ENCODE peak calls at places on chromosomes 13 and 19, in seven cellular contexts. One of them, this sample, is unnamed.

GRCh38 chr13:29953542-29953941 is 103.1 kb upstream of the UBL3 start:
- DNase-seq in activated CD4-positive, alpha-beta T cell treated with anti-CD3 and anti-CD28 coated beads for 4 hours: no peak
- DNase-seq in left lung: no peak
- DNase-seq in nephron progenitor cell: no peak
- DNase-seq in NCI-H1417: no peak
- DNase-seq in pulmonary artery endothelial cell: no peak
- DNase-seq in HCEC 1CT: no peak
- DNase-seq in this sample: no peak

GRCh38 chr13:102642475-102642874 is 45.7 kb downstream of the TPP2 start:
- DNase-seq in nephron progenitor cell: no peak
- DNase-seq in pulmonary artery endothelial cell: no peak
- DNase-seq in HCEC 1CT: no peak
- DNase-seq in NCI-H1417: no peak
- DNase-seq in activated CD4-positive, alpha-beta T cell treated with anti-CD3 and anti-CD28 coated beads for 4 hours: no peak
- DNase-seq in left lung: peak; percentile 38
- DNase-seq in this sample: peak; percentile 80

GRCh38 chr13:110326263-110326904 is 19.3 kb downstream of the COL4A2 start:
- DNase-seq in activated CD4-positive, alpha-beta T cell treated with anti-CD3 and anti-CD28 coated beads for 4 hours: no peak
- DNase-seq in left lung: no peak
- DNase-seq in HCEC 1CT: no peak
- DNase-seq in NCI-H1417: no peak
- DNase-seq in nephron progenitor cell: no peak
- DNase-seq in pulmonary artery endothelial cell: no peak
- DNase-seq in this sample: no peak

GRCh38 chr19:16106121-16106520 is 5.6 kb upstream of the RAB8A start:
- DNase-seq in left lung: no peak
- DNase-seq in pulmonary artery endothelial cell: no peak
- DNase-seq in activated CD4-positive, alpha-beta T cell treated with anti-CD3 and anti-CD28 coated beads for 4 hours: no peak
- DNase-seq in HCEC 1CT: no peak
- DNase-seq in nephron progenitor cell: no peak
- DNase-seq in NCI-H1417: no peak
- DNase-seq in this sample: no peak

GRCh38 chr19:1465191-1466016 is 13.6 kb downstream of the C19orf25 start:
- DNase-seq in NCI-H1417: no peak
- DNase-seq in activated CD4-positive, alpha-beta T cell treated with anti-CD3 and anti-CD28 coated beads for 4 hours: no peak
- DNase-seq in nephron progenitor cell: peak; percentile 72
- DNase-seq in pulmonary artery endothelial cell: no peak
- DNase-seq in left lung: no peak
- DNase-seq in HCEC 1CT: peak; percentile 0
- DNase-seq in this sample: peak; percentile 67

GRCh38 chr19:20039203-20039723 is at the start of gene ZNF682:
- DNase-seq in pulmonary artery endothelial cell: peak; percentile 81
- DNase-seq in activated CD4-positive, alpha-beta T cell treated with anti-CD3 and anti-CD28 coated beads for 4 hours: peak; percentile 94
- DNase-seq in HCEC 1CT: peak; percentile 45
- DNase-seq in NCI-H1417: peak; percentile 98
- DNase-seq in left lung: peak; percentile 92
- DNase-seq in nephron progenitor cell: peak; percentile 96
- DNase-seq in this sample: peak; percentile 88

GRCh38 chr19:33442706-33443105 is 69.2 kb downstream of the CEBPG start:
- DNase-seq in activated CD4-positive, alpha-beta T cell treated with anti-CD3 and anti-CD28 coated beads for 4 hours: no peak
- DNase-seq in left lung: peak; percentile 13
- DNase-seq in nephron progenitor cell: no peak
- DNase-seq in pulmonary artery endothelial cell: no peak
- DNase-seq in HCEC 1CT: no peak
- DNase-seq in NCI-H1417: no peak
- DNase-seq in this sample: peak; percentile 38

GRCh38 chr19:18109731-18110671 is 12.4 kb downstream of the MAST3 start:
- DNase-seq in left lung: peak; percentile 75
- DNase-seq in pulmonary artery endothelial cell: no peak
- DNase-seq in activated CD4-positive, alpha-beta T cell treated with anti-CD3 and anti-CD28 coated beads for 4 hours: peak; percentile 39
- DNase-seq in NCI-H1417: peak; percentile 44
- DNase-seq in nephron progenitor cell: peak; percentile 73
- DNase-seq in HCEC 1CT: no peak
- DNase-seq in this sample: peak; percentile 89

GRCh38 chr13:61608138-61608537 is 192.5 kb upstream of the PCDH20 start:
- DNase-seq in pulmonary artery endothelial cell: no peak
- DNase-seq in nephron progenitor cell: no peak
- DNase-seq in left lung: no peak
- DNase-seq in activated CD4-positive, alpha-beta T cell treated with anti-CD3 and anti-CD28 coated beads for 4 hours: no peak
- DNase-seq in HCEC 1CT: no peak
- DNase-seq in NCI-H1417: no peak
- DNase-seq in this sample: no peak

GRCh38 chr19:18377026-18377425 is 8.9 kb upstream of the GDF15 start:
- DNase-seq in NCI-H1417: peak; percentile 66
- DNase-seq in pulmonary artery endothelial cell: no peak
- DNase-seq in nephron progenitor cell: no peak
- DNase-seq in activated CD4-positive, alpha-beta T cell treated with anti-CD3 and anti-CD28 coated beads for 4 hours: no peak
- DNase-seq in HCEC 1CT: no peak
- DNase-seq in left lung: no peak
- DNase-seq in this sample: no peak

GRCh38 chr13:48405865-48406264 is 7.0 kb downstream of the LPAR6 start:
- DNase-seq in left lung: no peak
- DNase-seq in NCI-H1417: no peak
- DNase-seq in HCEC 1CT: no peak
- DNase-seq in pulmonary artery endothelial cell: no peak
- DNase-seq in nephron progenitor cell: no peak
- DNase-seq in activated CD4-positive, alpha-beta T cell treated with anti-CD3 and anti-CD28 coated beads for 4 hours: no peak
- DNase-seq in this sample: no peak

GRCh38 chr19:44592451-44592890 is 20.9 kb upstream of the IGSF23 start:
- DNase-seq in NCI-H1417: no peak
- DNase-seq in HCEC 1CT: no peak
- DNase-seq in left lung: no peak
- DNase-seq in activated CD4-positive, alpha-beta T cell treated with anti-CD3 and anti-CD28 coated beads for 4 hours: no peak
- DNase-seq in nephron progenitor cell: no peak
- DNase-seq in pulmonary artery endothelial cell: no peak
- DNase-seq in this sample: no peak

GRCh38 chr19:49808762-49809154 is 4.3 kb downstream of the FUZ start:
- DNase-seq in pulmonary artery endothelial cell: peak; percentile 51
- DNase-seq in left lung: peak; percentile 94
- DNase-seq in HCEC 1CT: peak; percentile 66
- DNase-seq in NCI-H1417: peak; percentile 91
- DNase-seq in activated CD4-positive, alpha-beta T cell treated with anti-CD3 and anti-CD28 coated beads for 4 hours: peak; percentile 88
- DNase-seq in nephron progenitor cell: peak; percentile 99
- DNase-seq in this sample: peak; percentile 95

GRCh38 chr13:26011996-26012688 is 39.7 kb downstream of the SHISA2 start:
- DNase-seq in activated CD4-positive, alpha-beta T cell treated with anti-CD3 and anti-CD28 coated beads for 4 hours: peak; percentile 69
- DNase-seq in HCEC 1CT: no peak
- DNase-seq in NCI-H1417: no peak
- DNase-seq in pulmonary artery endothelial cell: no peak
- DNase-seq in left lung: peak; percentile 47
- DNase-seq in nephron progenitor cell: no peak
- DNase-seq in this sample: no peak

GRCh38 chr19:49395581-49396407 is 7.7 kb downstream of the KASH5 start:
- DNase-seq in HCEC 1CT: no peak
- DNase-seq in nephron progenitor cell: no peak
- DNase-seq in activated CD4-positive, alpha-beta T cell treated with anti-CD3 and anti-CD28 coated beads for 4 hours: no peak
- DNase-seq in left lung: peak; percentile 74
- DNase-seq in pulmonary artery endothelial cell: no peak
- DNase-seq in NCI-H1417: no peak
- DNase-seq in this sample: no peak

GRCh38 chr19:29337029-29337428 is 124.1 kb upstream of the UQCRFS1 start:
- DNase-seq in left lung: no peak
- DNase-seq in HCEC 1CT: no peak
- DNase-seq in nephron progenitor cell: no peak
- DNase-seq in NCI-H1417: no peak
- DNase-seq in activated CD4-positive, alpha-beta T cell treated with anti-CD3 and anti-CD28 coated beads for 4 hours: no peak
- DNase-seq in pulmonary artery endothelial cell: no peak
- DNase-seq in this sample: no peak

GRCh38 chr13:48448963-48449614 is 36.2 kb upstream of the LPAR6 start:
- DNase-seq in HCEC 1CT: peak; percentile 80
- DNase-seq in nephron progenitor cell: no peak
- DNase-seq in pulmonary artery endothelial cell: no peak
- DNase-seq in NCI-H1417: no peak
- DNase-seq in activated CD4-positive, alpha-beta T cell treated with anti-CD3 and anti-CD28 coated beads for 4 hours: no peak
- DNase-seq in left lung: no peak
- DNase-seq in this sample: no peak

GRCh38 chr19:35123573-35123972 is 8.0 kb downstream of the FXYD3 start:
- DNase-seq in activated CD4-positive, alpha-beta T cell treated with anti-CD3 and anti-CD28 coated beads for 4 hours: no peak
- DNase-seq in nephron progenitor cell: no peak
- DNase-seq in HCEC 1CT: no peak
- DNase-seq in pulmonary artery endothelial cell: no peak
- DNase-seq in left lung: no peak
- DNase-seq in NCI-H1417: no peak
- DNase-seq in this sample: peak; percentile 81

GRCh38 chr19:10180459-10180858 is 14.3 kb downstream of the DNMT1 start:
- DNase-seq in HCEC 1CT: no peak
- DNase-seq in left lung: no peak
- DNase-seq in pulmonary artery endothelial cell: no peak
- DNase-seq in nephron progenitor cell: no peak
- DNase-seq in NCI-H1417: no peak
- DNase-seq in activated CD4-positive, alpha-beta T cell treated with anti-CD3 and anti-CD28 coated beads for 4 hours: no peak
- DNase-seq in this sample: no peak

GRCh38 chr13:23871616-23872220 is 17.5 kb downstream of the MIPEP start:
- DNase-seq in NCI-H1417: peak; percentile 40
- DNase-seq in activated CD4-positive, alpha-beta T cell treated with anti-CD3 and anti-CD28 coated beads for 4 hours: no peak
- DNase-seq in pulmonary artery endothelial cell: no peak
- DNase-seq in HCEC 1CT: peak; percentile 66
- DNase-seq in left lung: no peak
- DNase-seq in nephron progenitor cell: no peak
- DNase-seq in this sample: no peak

GRCh38 chr19:47376589-47377144 is 27.6 kb downstream of the DHX34 start:
- DNase-seq in HCEC 1CT: no peak
- DNase-seq in left lung: no peak
- DNase-seq in NCI-H1417: no peak
- DNase-seq in pulmonary artery endothelial cell: no peak
- DNase-seq in nephron progenitor cell: no peak
- DNase-seq in activated CD4-positive, alpha-beta T cell treated with anti-CD3 and anti-CD28 coated beads for 4 hours: no peak
- DNase-seq in this sample: peak; percentile 70

GRCh38 chr13:62293081-62293480 is 877.4 kb upstream of the PCDH20 start:
- DNase-seq in pulmonary artery endothelial cell: no peak
- DNase-seq in activated CD4-positive, alpha-beta T cell treated with anti-CD3 and anti-CD28 coated beads for 4 hours: no peak
- DNase-seq in NCI-H1417: peak; percentile 40
- DNase-seq in left lung: no peak
- DNase-seq in nephron progenitor cell: no peak
- DNase-seq in HCEC 1CT: no peak
- DNase-seq in this sample: no peak

GRCh38 chr19:54024660-54025059 is 33.2 kb downstream of the CACNG6 start:
- DNase-seq in HCEC 1CT: no peak
- DNase-seq in left lung: no peak
- DNase-seq in NCI-H1417: no peak
- DNase-seq in pulmonary artery endothelial cell: no peak
- DNase-seq in activated CD4-positive, alpha-beta T cell treated with anti-CD3 and anti-CD28 coated beads for 4 hours: no peak
- DNase-seq in nephron progenitor cell: no peak
- DNase-seq in this sample: no peak

GRCh38 chr19:843180-843835 is 2.5 kb downstream of the PRTN3 start:
- DNase-seq in NCI-H1417: peak; percentile 84
- DNase-seq in pulmonary artery endothelial cell: no peak
- DNase-seq in HCEC 1CT: no peak
- DNase-seq in left lung: no peak
- DNase-seq in nephron progenitor cell: peak; percentile 76
- DNase-seq in activated CD4-positive, alpha-beta T cell treated with anti-CD3 and anti-CD28 coated beads for 4 hours: no peak
- DNase-seq in this sample: no peak

GRCh38 chr13:110826101-110826500 is 88.8 kb downstream of the ANKRD10 start:
- DNase-seq in pulmonary artery endothelial cell: no peak
- DNase-seq in nephron progenitor cell: no peak
- DNase-seq in HCEC 1CT: no peak
- DNase-seq in NCI-H1417: no peak
- DNase-seq in left lung: no peak
- DNase-seq in activated CD4-positive, alpha-beta T cell treated with anti-CD3 and anti-CD28 coated beads for 4 hours: no peak
- DNase-seq in this sample: no peak

GRCh38 chr13:111900390-111901180 is 166.4 kb upstream of the SOX1 start:
- DNase-seq in NCI-H1417: no peak
- DNase-seq in activated CD4-positive, alpha-beta T cell treated with anti-CD3 and anti-CD28 coated beads for 4 hours: no peak
- DNase-seq in pulmonary artery endothelial cell: no peak
- DNase-seq in left lung: no peak
- DNase-seq in nephron progenitor cell: no peak
- DNase-seq in HCEC 1CT: no peak
- DNase-seq in this sample: no peak

GRCh38 chr13:40149611-40150283 is 494.3 kb downstream of the COG6 start:
- DNase-seq in NCI-H1417: no peak
- DNase-seq in nephron progenitor cell: no peak
- DNase-seq in HCEC 1CT: peak; percentile 55
- DNase-seq in pulmonary artery endothelial cell: peak; percentile 89
- DNase-seq in activated CD4-positive, alpha-beta T cell treated with anti-CD3 and anti-CD28 coated beads for 4 hours: no peak
- DNase-seq in left lung: no peak
- DNase-seq in this sample: no peak

GRCh38 chr13:99224019-99224418 is 23.4 kb downstream of the UBAC2 start:
- DNase-seq in pulmonary artery endothelial cell: no peak
- DNase-seq in left lung: no peak
- DNase-seq in HCEC 1CT: no peak
- DNase-seq in activated CD4-positive, alpha-beta T cell treated with anti-CD3 and anti-CD28 coated beads for 4 hours: no peak
- DNase-seq in NCI-H1417: no peak
- DNase-seq in nephron progenitor cell: no peak
- DNase-seq in this sample: no peak